ENCODE peak calls at places on chromosome 10, in seven cellular contexts. H is SK-N-SH, G is GM12878, M is HCT116, T is H1, R is K562, P is HepG2. Q is an unnamed sample.

GRCh38 chr10:28587270-28587969 is 54.5 kb downstream of the WAC start:
- DNase-seq in H (no peak), R (no peak), P (no peak), T (no peak), G (no peak), M (no peak), Q (no peak)

GRCh38 chr10:13820591-13821377 is 234.0 kb downstream of the PRPF18 start:
- DNase-seq in R (no peak), P (no peak), T (no peak), M (no peak), G (no peak), H (peak; percentile 34), Q (no peak)

GRCh38 chr10:72483452-72483851 is 128.7 kb upstream of the DNAJB12 start:
- DNase-seq in P (no peak), G (no peak), H (no peak), M (no peak), T (no peak), R (no peak), Q (no peak)

GRCh38 chr10:101493249-101493648 is 94.8 kb downstream of the POLL start:
- DNase-seq in R (no peak), P (peak; percentile 69), M (no peak), H (no peak), G (no peak), T (no peak), Q (no peak)

GRCh38 chr10:17472481-17473227 is 18.3 kb upstream of the ST8SIA6 start:
- DNase-seq in M (no peak), H (no peak), R (no peak), T (no peak), P (no peak), G (no peak), Q (no peak)

GRCh38 chr10:78302739-78302988 is 269.0 kb downstream of the RPS24 start:
- DNase-seq in T (no peak), G (no peak), H (no peak), R (no peak), M (no peak), P (no peak), Q (no peak)

GRCh38 chr10:60649485-60650271 is 128.6 kb upstream of the CDK1 start:
- DNase-seq in G (no peak), H (no peak), T (no peak), R (no peak), M (no peak), P (no peak), Q (no peak)

GRCh38 chr10:119198438-119198837 is 8.9 kb upstream of the GRK5 start:
- DNase-seq in P (no peak), M (no peak), H (no peak), G (no peak), R (peak; percentile 19), T (peak; percentile 54), Q (no peak)

GRCh38 chr10:78892383-78893191 is 176.2 kb upstream of the ZMIZ1 start:
- DNase-seq in P (no peak), T (peak; percentile 24), G (no peak), M (no peak), H (no peak), R (no peak), Q (no peak)

GRCh38 chr10:113303747-113304146 is 249.1 kb upstream of the HABP2 start:
- DNase-seq in T (no peak), M (no peak), P (peak; percentile 45), H (no peak), R (no peak), G (no peak), Q (peak; percentile 63)

GRCh38 chr10:11546581-11546980 is 64.9 kb downstream of the USP6NL start:
- DNase-seq in M (no peak), H (no peak), G (no peak), T (no peak), R (no peak), P (no peak), Q (peak; percentile 20)

GRCh38 chr10:11551104-11551503 is 60.3 kb downstream of the USP6NL start:
- DNase-seq in M (no peak), P (no peak), G (no peak), T (no peak), R (no peak), H (no peak), Q (no peak)

GRCh38 chr10:11548763-11549089 is 62.7 kb downstream of the USP6NL start:
- DNase-seq in H (no peak), M (no peak), G (no peak), R (no peak), T (no peak), P (no peak), Q (no peak)

GRCh38 chr10:11548065-11548762 is 63.2 kb downstream of the USP6NL start:
- DNase-seq in R (no peak), G (no peak), M (no peak), H (no peak), T (no peak), P (no peak), Q (no peak)

DNA sequence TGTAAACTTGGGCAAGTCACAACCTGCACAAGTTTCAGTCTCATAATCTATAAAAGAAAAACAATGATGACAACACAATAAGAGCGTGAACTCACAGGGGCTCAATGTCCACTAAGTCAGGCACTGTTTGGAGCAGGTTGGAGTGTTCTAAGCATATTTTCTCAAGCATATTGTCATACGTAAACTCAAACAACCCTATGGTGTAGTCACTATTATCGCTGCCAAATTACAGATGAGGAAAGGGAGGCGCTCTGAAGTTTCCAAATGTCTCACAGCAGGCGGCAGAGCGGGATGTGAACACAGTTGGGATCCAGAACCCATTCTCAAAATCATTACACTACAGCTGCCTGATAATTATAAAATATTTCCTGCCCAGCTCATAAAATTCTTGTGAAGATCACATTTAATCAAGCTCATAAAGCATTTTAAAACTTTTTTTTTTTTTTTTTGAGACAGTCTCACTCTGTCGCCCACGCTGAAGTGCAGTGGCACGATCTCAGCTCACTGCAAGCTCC is 64.3 kb downstream of the USP6NL start:
- DNase-seq in G (no peak), R (no peak), H (no peak), T (no peak), M (no peak), P (peak; percentile 55), Q (no peak)
- TF ChIP-seq JUND in G (no peak), R (no peak), H (no peak), T (no peak), M (no peak), P (no peak), Q (no peak)

GRCh38 chr10:91340613-91341362 is 69.4 kb upstream of the HECTD2 start:
- DNase-seq in T (no peak), G (no peak), M (no peak), P (no peak), R (no peak), H (peak; percentile 42), Q (no peak)
- TF ChIP-seq JUND in T (no peak), G (no peak), M (no peak), P (no peak), R (no peak), H (peak; percentile 84), Q (no peak)

DNA sequence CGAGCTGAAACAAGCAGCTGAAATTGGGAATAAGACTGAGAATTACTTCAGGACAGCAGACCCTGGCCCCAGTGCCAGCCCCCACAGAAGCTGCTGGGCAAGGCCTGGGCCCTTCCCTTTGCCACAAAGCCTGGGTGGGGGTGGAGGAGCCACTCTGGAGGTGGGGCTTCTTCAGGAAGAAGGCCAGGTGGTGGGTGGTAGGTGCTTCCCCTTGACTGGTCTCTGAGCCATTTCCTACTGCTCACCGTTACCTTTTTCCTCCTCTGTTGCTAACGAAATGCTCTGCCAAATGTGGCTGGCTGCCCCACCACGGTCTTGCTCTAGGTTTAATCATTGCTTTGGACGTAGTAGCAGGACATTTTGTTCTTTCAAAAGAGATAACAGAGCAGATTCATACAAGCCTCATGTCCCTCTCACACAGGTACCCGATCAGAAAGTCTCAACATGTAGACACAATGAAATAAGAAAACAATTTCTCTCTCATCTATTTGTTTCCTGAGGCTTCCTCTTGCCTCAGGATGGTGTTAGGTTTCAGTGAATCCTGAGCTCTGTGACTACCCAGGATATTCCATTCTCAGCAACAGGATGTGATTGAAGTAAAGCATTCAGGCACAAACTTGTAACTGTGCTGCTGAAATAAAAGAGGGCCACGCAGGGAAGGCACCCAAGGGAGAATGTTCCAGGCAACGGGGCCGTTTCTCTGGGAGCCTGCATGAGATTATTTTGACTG is 66.5 kb downstream of the WDR11 start:
- DNase-seq in P (no peak), G (no peak), R (no peak), T (no peak), H (no peak), M (no peak), Q (peak; percentile 23)
- TF ChIP-seq JUND in P (no peak), G (no peak), R (no peak), T (no peak), H (no peak), M (no peak), Q (no peak)

GRCh38 chr10:22437620-22438588 is 92.6 kb downstream of the SPAG6 start:
- DNase-seq in M (no peak), T (no peak), G (no peak), P (peak; percentile 62), H (peak; percentile 45), R (no peak), Q (no peak)
- TF ChIP-seq JUND in M (no peak), T (no peak), G (no peak), P (no peak), H (no peak), R (no peak), Q (no peak)

Q was measured in T47D.